ENCODE peak calls at places on chromosomes 6 and 20, in four cellular contexts. A, J, P and B are unnamed samples.
A peak's percentile ranks its signal among the peaks of the same experiment; 100 is the strongest.

GRCh38 chr6:16200231-16200941 is 38.0 kb upstream of the GMPR start:
- DNase-seq in A (no peak), J (no peak), P (no peak), B (no peak)

GRCh38 chr6:87731818-87732661 is 30.0 kb upstream of the AKIRIN2 start:
- DNase-seq in A (peak; percentile 50), J (peak; percentile 72), P (peak; percentile 30), B (peak; percentile 71)

GRCh38 chr20:58571942-58572666 is 56.9 kb upstream of the APCDD1L start:
- DNase-seq in A (no peak), J (peak; percentile 65), P (no peak), B (no peak)

GRCh38 chr6:131640100-131640499 is 3.0 kb downstream of the ENPP3 start:
- DNase-seq in A (no peak), J (no peak), P (no peak), B (no peak)

GRCh38 chr20:5825136-5825719 is 75.0 kb downstream of the SHLD1 start:
- DNase-seq in A (no peak), J (no peak), P (no peak), B (no peak)

GRCh38 chr20:25012616-25013189 is 20.2 kb upstream of the APMAP start:
- DNase-seq in A (no peak), J (no peak), P (no peak), B (no peak)

GRCh38 chr6:33695451-33695855 is 16.0 kb downstream of the UQCC2 start:
- DNase-seq in A (no peak), J (no peak), P (no peak), B (no peak)

GRCh38 chr20:32820000-32820697 is 395 bp downstream of the MAPRE1 start:
- DNase-seq in A (peak; percentile 92), J (no peak), P (no peak), B (peak; percentile 62)

GRCh38 chr6:25601797-25602679 is 50.0 kb upstream of the SCGN start:
- DNase-seq in A (no peak), J (peak; percentile 15), P (no peak), B (peak; percentile 67)

GRCh38 chr6:134930463-134930862 is 19.4 kb downstream of the ALDH8A1 start:
- DNase-seq in A (no peak), J (no peak), P (no peak), B (no peak)

GRCh38 chr6:122995930-122996796 is at the start of gene CLVS2:
- DNase-seq in A (no peak), J (no peak), P (no peak), B (no peak)

GRCh38 chr6:138944412-138944811 is 43.6 kb downstream of the REPS1 start:
- DNase-seq in A (no peak), J (peak; percentile 6), P (peak; percentile 40), B (no peak)

GRCh38 chr6:164982389-164982788 is 327.0 kb downstream of the C6orf118 start:
- DNase-seq in A (no peak), J (no peak), P (no peak), B (no peak)

GRCh38 chr20:38001173-38001875 is 31.9 kb downstream of the TTI1 start:
- DNase-seq in A (no peak), J (peak; percentile 37), P (no peak), B (no peak)

GRCh38 chr20:50304501-50304856 is 113.8 kb downstream of the CEBPB start:
- DNase-seq in A (no peak), J (no peak), P (no peak), B (no peak)

GRCh38 chr6:9851541-9852380 is 563.1 kb downstream of the TFAP2A start:
- DNase-seq in A (no peak), J (no peak), P (no peak), B (no peak)

GRCh38 chr20:57617079-57617795 is 3.0 kb downstream of the ZBP1 start:
- DNase-seq in A (no peak), J (no peak), P (no peak), B (no peak)

GRCh38 chr6:113172531-113172966 is 684.6 kb upstream of the MARCKS start:
- DNase-seq in A (no peak), J (no peak), P (no peak), B (no peak)

GRCh38 chr6:130143709-130144108 is 79.0 kb downstream of the SAMD3 start:
- DNase-seq in A (no peak), J (no peak), P (no peak), B (no peak)

GRCh38 chr20:41261790-41262717 is 55.5 kb downstream of the ZHX3 start:
- DNase-seq in A (no peak), J (no peak), P (no peak), B (no peak)

GRCh38 chr20:18018100-18018499 is 39.6 kb downstream of the OVOL2 start:
- DNase-seq in A (no peak), J (no peak), P (no peak), B (no peak)

GRCh38 chr6:2448826-2449571 is 203.6 kb upstream of the GMDS start:
- DNase-seq in A (peak; percentile 12), J (peak; percentile 63), P (no peak), B (peak; percentile 11)
- H3K4me3 ChIP-seq in A (no peak overlapping the region), J (peak overlapping the region; percentile 41), P (no peak overlapping the region), B (no peak overlapping the region)

DNA sequence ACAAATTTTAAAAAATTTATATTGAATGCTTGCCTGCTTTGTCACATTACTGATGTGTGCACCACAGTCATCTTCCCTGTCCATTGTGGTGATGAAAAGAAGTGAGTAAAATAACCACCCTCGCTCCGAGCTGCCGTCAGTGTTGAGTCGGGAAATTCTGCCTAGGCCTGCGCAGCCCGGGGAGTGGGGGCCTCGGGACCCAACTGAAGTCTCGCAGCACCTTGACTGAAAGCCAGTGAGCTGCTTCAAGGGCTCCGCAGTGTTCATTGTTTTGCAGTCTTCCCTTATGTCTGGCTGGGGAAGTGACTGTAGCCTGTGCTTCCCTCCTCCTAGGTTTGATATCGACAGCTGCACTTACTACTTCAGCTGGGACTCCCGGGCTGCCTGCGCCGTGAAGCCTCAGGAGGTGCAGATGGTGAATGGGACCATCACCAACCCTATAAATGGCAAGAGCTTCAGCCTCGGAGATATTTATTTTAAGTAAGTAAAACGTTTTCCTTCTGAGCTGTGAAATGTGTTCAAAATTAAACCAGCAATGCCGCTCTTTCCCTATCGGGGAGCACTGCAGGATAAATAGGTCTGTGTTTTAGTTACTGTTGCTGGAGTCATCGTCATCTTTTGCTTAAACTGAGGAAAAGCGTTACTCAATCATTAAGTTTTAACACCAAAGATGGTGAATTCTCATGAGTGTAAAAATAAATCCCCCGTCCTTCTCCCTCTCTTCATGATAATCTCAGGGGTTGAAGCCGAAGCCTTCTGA is 32.7 kb upstream of the SLC22A1 start:
- DNase-seq in A (no peak), J (no peak), P (no peak), B (no peak)
- H3K4me3 ChIP-seq in A (no peak overlapping the region), J (no peak overlapping the region), P (no peak overlapping the region), B (no peak overlapping the region)

GRCh38 chr6:90368001-90368400 is 71.4 kb upstream of the BACH2 start:
- DNase-seq in A (no peak), J (no peak), P (no peak), B (no peak)

GRCh38 chr6:90370493-90370959 is 73.9 kb upstream of the BACH2 start:
- DNase-seq in A (no peak), J (no peak), P (no peak), B (no peak)

GRCh38 chr6:90369024-90369519 is 72.4 kb upstream of the BACH2 start:
- DNase-seq in A (no peak), J (peak; percentile 100), P (no peak), B (no peak)

GRCh38 chr6:90368601-90369000 is 72.0 kb upstream of the BACH2 start:
- DNase-seq in A (no peak), J (peak; percentile 41), P (no peak), B (no peak)

DNA sequence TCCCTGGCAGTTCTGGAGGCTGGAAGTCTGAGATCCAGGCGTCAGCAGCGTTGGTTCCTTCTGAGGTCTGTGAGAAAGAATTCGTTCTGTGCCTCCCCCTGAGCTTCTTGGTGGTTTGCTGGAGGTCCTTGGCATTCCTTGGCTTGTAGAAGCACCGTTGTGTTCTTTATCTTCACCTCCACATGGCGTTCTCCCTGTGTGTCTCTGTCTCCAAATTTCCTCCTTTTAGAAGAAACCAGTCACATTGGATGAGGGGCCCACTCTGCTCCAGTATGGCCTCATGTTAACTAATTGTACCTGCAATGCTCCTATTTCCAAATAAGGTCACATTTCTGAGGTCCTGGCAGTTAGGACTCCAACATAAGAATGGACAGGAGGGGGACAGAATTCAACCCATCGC is 73.0 kb upstream of the BACH2 start:
- DNase-seq in A (no peak), J (no peak), P (no peak), B (no peak)
- H3K4me3 ChIP-seq in A (no peak overlapping the region), J (no peak overlapping the region), P (no peak overlapping the region), B (no peak overlapping the region)

DNA sequence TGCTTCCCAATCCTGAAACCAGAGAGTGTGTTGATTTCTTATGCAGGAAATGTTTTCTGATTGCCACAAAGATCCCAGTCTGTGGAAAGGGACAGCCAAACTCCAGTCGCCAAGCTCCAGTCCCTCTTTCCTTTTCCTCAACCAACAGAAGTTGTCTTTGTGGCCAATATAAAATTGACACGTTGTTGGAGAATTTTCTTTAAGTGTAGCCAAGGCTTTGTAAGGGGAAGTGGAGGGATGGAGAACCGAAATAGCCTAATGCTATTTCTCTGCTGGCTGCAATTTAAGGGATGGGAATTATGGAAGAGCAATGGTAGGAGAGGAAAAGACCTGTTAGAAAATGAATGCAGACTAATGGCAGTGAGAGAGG is 5.4 kb downstream of the ADGRB3 start:
- DNase-seq in A (no peak), J (no peak), P (no peak), B (no peak)
- H3K4me3 ChIP-seq in A (no peak overlapping the region), J (no peak overlapping the region), P (no peak overlapping the region), B (no peak overlapping the region)

GRCh38 chr6:154243793-154244768 is 112.5 kb downstream of the IPCEF1 start:
- DNase-seq in A (no peak), J (no peak), P (no peak), B (no peak)

GRCh38 chr6:154245542-154245941 is 111.1 kb downstream of the IPCEF1 start:
- DNase-seq in A (no peak), J (no peak), P (no peak), B (no peak)

GRCh38 chr6:154242617-154243357 is 113.8 kb downstream of the IPCEF1 start:
- DNase-seq in A (no peak), J (no peak), P (no peak), B (no peak)

GRCh38 chr6:154239392-154239791 is 117.2 kb downstream of the IPCEF1 start:
- DNase-seq in A (no peak), J (no peak), P (peak; percentile 15), B (no peak)

DNA sequence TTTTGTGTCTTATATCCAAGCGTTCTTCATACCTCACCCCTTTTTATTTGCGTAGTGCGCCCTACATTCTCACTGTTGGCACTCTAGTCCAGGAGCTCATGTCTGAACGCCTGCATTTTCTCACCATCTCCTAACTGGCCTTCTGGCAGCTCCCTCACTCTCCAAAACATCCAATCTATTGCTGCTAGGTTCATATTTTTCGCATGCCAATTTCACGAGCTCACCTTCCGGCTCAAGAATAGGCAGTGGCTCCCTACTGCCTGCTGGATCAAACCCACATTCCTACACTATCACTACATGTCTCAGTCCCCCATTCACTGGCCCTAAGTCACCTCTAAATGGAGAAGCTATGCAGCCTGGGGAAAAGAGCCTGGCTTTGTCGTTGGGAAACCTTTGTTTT is 115.0 kb downstream of the IPCEF1 start:
- DNase-seq in A (no peak), J (no peak), P (no peak), B (no peak)
- H3K4me3 ChIP-seq in A (no peak overlapping the region), J (no peak overlapping the region), P (no peak overlapping the region), B (no peak overlapping the region)

GRCh38 chr6:111254779-111255166 is 167.5 kb downstream of the SLC16A10 start:
- DNase-seq in A (no peak), J (no peak), P (no peak), B (no peak)
- H3K4me3 ChIP-seq in A (no peak overlapping the region), J (no peak overlapping the region), P (no peak overlapping the region), B (no peak overlapping the region)